ENCODE peak calls at places on chromosomes 11 and 22, in nine cellular contexts. V is naive thymus-derived CD8-positive, alpha-beta T cell; I is hypothalamus; W is pulmonary artery endothelial cell; S is activated naive CD4-positive, alpha-beta T cell treated with anti-CD3 and anti-CD28 coated beads, Interleukin-2, amount 10 ng/mL, durations not matched to agents 7 days and 5 days; C is Jurkat, Clone E6-1; D is stimulated activated CD4-positive, alpha-beta T cell treated with anti-CD3 and anti-CD28 coated beads, Interleukin-1b, Interleukin-23, amount 100 ng/mL, for 1 hour; L is cardiac muscle cell; T is HL-60. A is an unnamed sample.

GRCh38 chr11:119584193-119585037 is 144.6 kb downstream of the NECTIN1 start:
- DNase-seq in V (no peak), I (no peak), W (peak; percentile 24), S (peak; percentile 25), C (peak; percentile 88), D (no peak), L (peak; percentile 62), T (peak; percentile 80), A (no peak)

GRCh38 chr11:36464720-36465119 is 45.4 kb downstream of the TRAF6 start:
- DNase-seq in V (no peak), I (no peak), W (no peak), S (no peak), C (no peak), D (no peak), L (no peak), T (no peak), A (no peak)

GRCh38 chr11:3840289-3840869 is 380 bp downstream of the RHOG start:
- DNase-seq in V (peak; percentile 54), I (no peak), W (no peak), S (peak; percentile 57), C (no peak), D (no peak), L (peak; percentile 79), T (peak; percentile 58), A (no peak)

GRCh38 chr11:62069374-62069773 is 54.4 kb upstream of the INCENP start:
- DNase-seq in V (no peak), I (no peak), W (no peak), S (no peak), C (no peak), D (no peak), L (no peak), T (no peak), A (no peak)

GRCh38 chr11:14499178-14499559 is 442 bp downstream of the COPB1 start:
- DNase-seq in V (no peak), I (no peak), W (no peak), S (peak; percentile 64), C (no peak), D (no peak), L (peak; percentile 35), T (peak; percentile 29), A (no peak)

GRCh38 chr22:24247564-24248344 is 2.9 kb upstream of the GGT5 start:
- DNase-seq in V (peak; percentile 45), I (peak; percentile 72), W (peak; percentile 60), S (peak; percentile 71), C (no peak), D (no peak), L (peak; percentile 87), T (peak; percentile 65), A (peak; percentile 88)

GRCh38 chr11:126575849-126576248 is 220.4 kb downstream of the ST3GAL4 start:
- DNase-seq in V (no peak), I (no peak), W (no peak), S (no peak), C (no peak), D (no peak), L (no peak), T (no peak), A (no peak)

GRCh38 chr22:23176645-23177027 is 3.7 kb upstream of the BCR start:
- DNase-seq in V (no peak), I (no peak), W (no peak), S (no peak), C (peak; percentile 35), D (no peak), L (no peak), T (no peak), A (no peak)

GRCh38 chr11:45333506-45333971 is 47.4 kb upstream of the SYT13 start:
- DNase-seq in V (no peak), I (no peak), W (no peak), S (no peak), C (no peak), D (no peak), L (no peak), T (no peak), A (peak; percentile 24)

GRCh38 chr11:68030318-68031135 is at the start of gene NDUFS8:
- DNase-seq in V (peak; percentile 98), I (peak; percentile 91), W (peak; percentile 96), S (peak; percentile 99), C (peak; percentile 99), D (peak; percentile 86), L (peak; percentile 98), T (peak; percentile 98), A (peak; percentile 98)

GRCh38 chr11:64035581-64035980 is at the start of gene FLRT1:
- DNase-seq in V (no peak), I (no peak), W (no peak), S (no peak), C (no peak), D (no peak), L (peak; percentile 41), T (no peak), A (peak; percentile 54)

GRCh38 chr22:41480397-41480735 is 11.4 kb downstream of the ACO2 start:
- DNase-seq in V (no peak), I (no peak), W (no peak), S (no peak), C (no peak), D (no peak), L (no peak), T (no peak), A (no peak)

GRCh38 chr22:20526628-20527355 is 19.4 kb downstream of the MED15 start:
- DNase-seq in V (no peak), I (no peak), W (no peak), S (no peak), C (no peak), D (no peak), L (no peak), T (no peak), A (no peak)

GRCh38 chr11:74838188-74838587 is 89.5 kb downstream of the RNF169 start:
- DNase-seq in V (no peak), I (no peak), W (no peak), S (no peak), C (no peak), D (no peak), L (no peak), T (no peak), A (no peak)

GRCh38 chr22:28183078-28183870 is 264.2 kb upstream of the PITPNB start:
- DNase-seq in V (no peak), I (no peak), W (no peak), S (no peak), C (no peak), D (no peak), L (no peak), T (no peak), A (no peak)

GRCh38 chr22:40258463-40259046 is 80.8 kb downstream of the TNRC6B start:
- DNase-seq in V (no peak), I (no peak), W (no peak), S (no peak), C (no peak), D (no peak), L (no peak), T (no peak), A (no peak)

GRCh38 chr22:17890245-17890671 is 116.0 kb upstream of the BID start:
- DNase-seq in V (no peak), I (no peak), W (no peak), S (no peak), C (no peak), D (no peak), L (peak; percentile 65), T (no peak), A (no peak)

GRCh38 chr22:37999640-38000272 is 15.4 kb upstream of the SOX10 start:
- DNase-seq in V (no peak), I (no peak), W (no peak), S (no peak), C (no peak), D (no peak), L (no peak), T (peak; percentile 41), A (peak; percentile 68)

GRCh38 chr22:46079861-46080821 is 70.2 kb upstream of the PPARA start:
- DNase-seq in V (no peak), I (peak; percentile 92), W (peak; percentile 60), S (no peak), C (no peak), D (no peak), L (no peak), T (no peak), A (peak; percentile 75)

A was measured in cerebellum.